ENCODE peak calls at places on chromosomes 7 and 10, in six cellular contexts. One of them, this sample, is unnamed.

GRCh38 chr7:64908358-64908757 is 5.3 kb downstream of the ZNF273 start:
- DNase-seq in ovary: no peak
- DNase-seq in skeletal muscle cell: no peak
- DNase-seq in neuronal stem cell: no peak
- DNase-seq in AG09309: no peak
- DNase-seq in stomach: no peak
- DNase-seq in this sample: no peak

GRCh38 chr10:4635394-4635793 is 190.6 kb upstream of the AKR1E2 start:
- DNase-seq in ovary: no peak
- DNase-seq in skeletal muscle cell: no peak
- DNase-seq in neuronal stem cell: no peak
- DNase-seq in AG09309: no peak
- DNase-seq in stomach: no peak
- DNase-seq in this sample: no peak

GRCh38 chr7:139915301-139915863 is 86.3 kb downstream of the TBXAS1 start:
- DNase-seq in ovary: no peak
- DNase-seq in skeletal muscle cell: peak; percentile 67
- DNase-seq in neuronal stem cell: no peak
- DNase-seq in AG09309: no peak
- DNase-seq in stomach: no peak
- DNase-seq in this sample: no peak

GRCh38 chr7:155276800-155277375 is 20.8 kb upstream of the INSIG1 start:
- DNase-seq in ovary: no peak
- DNase-seq in skeletal muscle cell: no peak
- DNase-seq in neuronal stem cell: no peak
- DNase-seq in AG09309: no peak
- DNase-seq in stomach: no peak
- DNase-seq in this sample: no peak

GRCh38 chr10:78069151-78069550 is 35.5 kb downstream of the RPS24 start:
- DNase-seq in ovary: no peak
- DNase-seq in skeletal muscle cell: no peak
- DNase-seq in neuronal stem cell: no peak
- DNase-seq in AG09309: no peak
- DNase-seq in stomach: no peak
- DNase-seq in this sample: no peak

GRCh38 chr7:127585044-127585953 is at the start of gene GCC1:
- DNase-seq in ovary: peak; percentile 98
- DNase-seq in skeletal muscle cell: peak; percentile 52
- DNase-seq in neuronal stem cell: peak; percentile 88
- DNase-seq in AG09309: peak; percentile 44
- DNase-seq in stomach: peak; percentile 95
- DNase-seq in this sample: peak; percentile 93

GRCh38 chr10:46002916-46003693 is 27.3 kb downstream of the NCOA4 start:
- DNase-seq in ovary: no peak
- DNase-seq in skeletal muscle cell: no peak
- DNase-seq in neuronal stem cell: no peak
- DNase-seq in AG09309: no peak
- DNase-seq in stomach: no peak
- DNase-seq in this sample: no peak

GRCh38 chr7:136605532-136606329 is 262.7 kb upstream of the CHRM2 start:
- DNase-seq in ovary: no peak
- DNase-seq in skeletal muscle cell: no peak
- DNase-seq in neuronal stem cell: no peak
- DNase-seq in AG09309: no peak
- DNase-seq in stomach: no peak
- DNase-seq in this sample: no peak

GRCh38 chr7:43791-44540 is 148.4 kb upstream of the FAM20C start:
- DNase-seq in ovary: peak; percentile 18
- DNase-seq in skeletal muscle cell: no peak
- DNase-seq in neuronal stem cell: no peak
- DNase-seq in AG09309: no peak
- DNase-seq in stomach: no peak
- DNase-seq in this sample: no peak

GRCh38 chr7:117110480-117111315 is 157.4 kb downstream of the ST7 start:
- DNase-seq in ovary: no peak
- DNase-seq in skeletal muscle cell: no peak
- DNase-seq in neuronal stem cell: no peak
- DNase-seq in AG09309: no peak
- DNase-seq in stomach: no peak
- DNase-seq in this sample: no peak

GRCh38 chr10:62306663-62307062 is 38.0 kb upstream of the RTKN2 start:
- DNase-seq in ovary: no peak
- DNase-seq in skeletal muscle cell: no peak
- DNase-seq in neuronal stem cell: no peak
- DNase-seq in AG09309: no peak
- DNase-seq in stomach: no peak
- DNase-seq in this sample: no peak

GRCh38 chr10:27794157-27794556 is 48.5 kb upstream of the MKX start:
- DNase-seq in ovary: no peak
- DNase-seq in skeletal muscle cell: no peak
- DNase-seq in neuronal stem cell: no peak
- DNase-seq in AG09309: no peak
- DNase-seq in stomach: no peak
- DNase-seq in this sample: no peak

GRCh38 chr10:31064334-31064733 is 32.7 kb upstream of the ZNF438 start:
- DNase-seq in ovary: no peak
- DNase-seq in skeletal muscle cell: peak; percentile 90
- DNase-seq in neuronal stem cell: no peak
- DNase-seq in AG09309: peak; percentile 45
- DNase-seq in stomach: no peak
- DNase-seq in this sample: no peak

GRCh38 chr10:123427386-123427785 is 238.8 kb upstream of the GPR26 start:
- DNase-seq in ovary: no peak
- DNase-seq in skeletal muscle cell: no peak
- DNase-seq in neuronal stem cell: no peak
- DNase-seq in AG09309: no peak
- DNase-seq in stomach: no peak
- DNase-seq in this sample: no peak

GRCh38 chr7:94170836-94171235 is 166.7 kb upstream of the BET1 start:
- DNase-seq in ovary: no peak
- DNase-seq in skeletal muscle cell: no peak
- DNase-seq in neuronal stem cell: no peak
- DNase-seq in AG09309: no peak
- DNase-seq in stomach: no peak
- DNase-seq in this sample: no peak

GRCh38 chr10:34587002-34587740 is 227.9 kb downstream of the PARD3 start:
- DNase-seq in ovary: no peak
- DNase-seq in skeletal muscle cell: no peak
- DNase-seq in neuronal stem cell: no peak
- DNase-seq in AG09309: no peak
- DNase-seq in stomach: no peak
- DNase-seq in this sample: no peak

GRCh38 chr10:102419561-102420442 is 834 bp upstream of the FBXL15 start:
- DNase-seq in ovary: peak; percentile 83
- DNase-seq in skeletal muscle cell: no peak
- DNase-seq in neuronal stem cell: peak; percentile 87
- DNase-seq in AG09309: no peak
- DNase-seq in stomach: peak; percentile 63
- DNase-seq in this sample: no peak

GRCh38 chr7:35526645-35527044 is 168.3 kb downstream of the HERPUD2 start:
- DNase-seq in ovary: no peak
- DNase-seq in skeletal muscle cell: no peak
- DNase-seq in neuronal stem cell: no peak
- DNase-seq in AG09309: no peak
- DNase-seq in stomach: no peak
- DNase-seq in this sample: no peak

GRCh38 chr7:29369909-29370488 is 175.4 kb downstream of the CHN2 start:
- DNase-seq in ovary: no peak
- DNase-seq in skeletal muscle cell: no peak
- DNase-seq in neuronal stem cell: no peak
- DNase-seq in AG09309: no peak
- DNase-seq in stomach: no peak
- DNase-seq in this sample: no peak

GRCh38 chr10:91879514-91880170 is 29.6 kb downstream of the FGFBP3 start:
- DNase-seq in ovary: no peak
- DNase-seq in skeletal muscle cell: no peak
- DNase-seq in neuronal stem cell: peak; percentile 69
- DNase-seq in AG09309: no peak
- DNase-seq in stomach: no peak
- DNase-seq in this sample: no peak

GRCh38 chr7:81162234-81162633 is 243.4 kb upstream of the SEMA3C start:
- DNase-seq in ovary: no peak
- DNase-seq in skeletal muscle cell: no peak
- DNase-seq in neuronal stem cell: no peak
- DNase-seq in AG09309: no peak
- DNase-seq in stomach: no peak
- DNase-seq in this sample: no peak

GRCh38 chr7:139960158-139960557 is 102.6 kb downstream of the PARP12 start:
- DNase-seq in ovary: no peak
- DNase-seq in skeletal muscle cell: no peak
- DNase-seq in neuronal stem cell: no peak
- DNase-seq in AG09309: no peak
- DNase-seq in stomach: no peak
- DNase-seq in this sample: no peak

GRCh38 chr10:4947039-4947634 is 16.1 kb upstream of the AKR1C1 start:
- DNase-seq in ovary: no peak
- DNase-seq in skeletal muscle cell: no peak
- DNase-seq in neuronal stem cell: no peak
- DNase-seq in AG09309: no peak
- DNase-seq in stomach: no peak
- DNase-seq in this sample: no peak

GRCh38 chr7:122913608-122914007 is 27.3 kb upstream of the CADPS2 start:
- DNase-seq in ovary: no peak
- DNase-seq in skeletal muscle cell: no peak
- DNase-seq in neuronal stem cell: no peak
- DNase-seq in AG09309: no peak
- DNase-seq in stomach: no peak
- DNase-seq in this sample: no peak
- H3K4me3 ChIP-seq in ovary: no peak overlapping the region
- H3K4me3 ChIP-seq in skeletal muscle cell: no peak overlapping the region
- H3K4me3 ChIP-seq in neuronal stem cell: no peak overlapping the region
- H3K4me3 ChIP-seq in AG09309: no peak overlapping the region
- H3K4me3 ChIP-seq in stomach: no peak overlapping the region
- H3K4me3 ChIP-seq in this sample: no peak overlapping the region

DNA sequence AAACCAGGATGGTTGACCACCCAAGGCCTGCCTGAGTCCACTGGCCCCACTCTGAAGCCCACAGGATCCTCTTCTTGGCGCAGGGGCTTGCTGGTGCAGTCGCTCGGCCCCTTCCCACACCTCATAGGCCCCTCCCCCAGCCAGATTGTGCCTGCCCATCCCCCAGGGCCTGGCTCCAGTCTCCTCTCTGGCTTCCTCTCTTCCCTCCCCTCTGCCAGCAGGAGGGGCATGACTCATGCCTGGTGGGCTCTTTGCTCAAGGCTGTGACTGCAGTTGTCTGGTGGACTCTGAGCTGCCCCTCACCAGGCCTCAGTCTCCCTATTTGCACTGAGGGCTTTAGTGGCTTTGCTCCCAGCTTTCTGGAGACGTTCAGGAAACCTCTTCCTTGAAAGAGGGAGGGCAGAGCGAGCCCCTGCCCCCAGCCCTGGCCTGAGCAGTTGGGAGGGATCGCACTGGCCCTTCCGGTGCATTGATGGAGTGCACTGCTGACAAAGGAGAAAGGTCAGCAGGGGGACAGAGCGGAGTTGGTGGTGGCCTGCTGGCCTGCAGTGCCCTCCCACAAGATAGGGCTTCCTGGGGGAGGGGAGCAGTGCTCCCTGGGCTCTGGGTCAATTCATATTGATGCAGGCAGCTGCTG is 60.7 kb downstream of the ZMIZ1 start:
- DNase-seq in ovary: peak; percentile 69
- DNase-seq in skeletal muscle cell: no peak
- DNase-seq in neuronal stem cell: peak; percentile 72
- DNase-seq in AG09309: no peak
- DNase-seq in stomach: no peak
- DNase-seq in this sample: no peak
- H3K4me3 ChIP-seq in ovary: no peak overlapping the region
- H3K4me3 ChIP-seq in skeletal muscle cell: no peak overlapping the region
- H3K4me3 ChIP-seq in neuronal stem cell: no peak overlapping the region
- H3K4me3 ChIP-seq in AG09309: no peak overlapping the region
- H3K4me3 ChIP-seq in stomach: no peak overlapping the region
- H3K4me3 ChIP-seq in this sample: no peak overlapping the region

DNA sequence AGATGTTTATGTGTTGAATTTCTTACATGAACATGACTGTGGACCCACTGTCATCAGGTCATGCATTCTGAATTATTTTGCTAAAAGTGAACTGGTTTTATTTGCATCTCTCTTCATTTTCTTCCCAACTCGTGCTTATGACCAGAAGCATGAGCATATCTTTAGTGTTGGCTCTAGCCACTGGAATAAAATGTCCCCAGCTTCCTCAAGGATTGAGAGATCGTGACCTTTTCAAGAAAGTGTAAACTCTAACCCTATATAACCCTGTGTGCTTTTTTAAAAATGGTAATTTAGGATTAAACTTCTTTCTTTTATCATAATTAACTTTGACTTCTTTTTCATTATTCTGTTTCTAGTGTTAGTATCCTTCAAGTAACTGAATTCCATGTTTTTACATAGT is 55.5 kb downstream of the VTI1A start:
- DNase-seq in ovary: no peak
- DNase-seq in skeletal muscle cell: no peak
- DNase-seq in neuronal stem cell: no peak
- DNase-seq in AG09309: no peak
- DNase-seq in stomach: no peak
- DNase-seq in this sample: no peak
- H3K4me3 ChIP-seq in ovary: no peak overlapping the region
- H3K4me3 ChIP-seq in skeletal muscle cell: no peak overlapping the region
- H3K4me3 ChIP-seq in neuronal stem cell: no peak overlapping the region
- H3K4me3 ChIP-seq in AG09309: no peak overlapping the region
- H3K4me3 ChIP-seq in stomach: no peak overlapping the region
- H3K4me3 ChIP-seq in this sample: no peak overlapping the region

GRCh38 chr7:1537631-1538412 is 7.3 kb downstream of the MAFK start:
- DNase-seq in ovary: peak; percentile 99
- DNase-seq in skeletal muscle cell: peak; percentile 79
- DNase-seq in neuronal stem cell: peak; percentile 82
- DNase-seq in AG09309: peak; percentile 84
- DNase-seq in stomach: peak; percentile 81
- DNase-seq in this sample: peak; percentile 96
- H3K4me3 ChIP-seq in ovary: peak overlapping the region; percentile 45
- H3K4me3 ChIP-seq in skeletal muscle cell: peak overlapping the region; percentile 38
- H3K4me3 ChIP-seq in neuronal stem cell: no peak overlapping the region
- H3K4me3 ChIP-seq in AG09309: peak overlapping the region; percentile 47
- H3K4me3 ChIP-seq in stomach: peak overlapping the region; percentile 56
- H3K4me3 ChIP-seq in this sample: peak overlapping the region; percentile 54

DNA sequence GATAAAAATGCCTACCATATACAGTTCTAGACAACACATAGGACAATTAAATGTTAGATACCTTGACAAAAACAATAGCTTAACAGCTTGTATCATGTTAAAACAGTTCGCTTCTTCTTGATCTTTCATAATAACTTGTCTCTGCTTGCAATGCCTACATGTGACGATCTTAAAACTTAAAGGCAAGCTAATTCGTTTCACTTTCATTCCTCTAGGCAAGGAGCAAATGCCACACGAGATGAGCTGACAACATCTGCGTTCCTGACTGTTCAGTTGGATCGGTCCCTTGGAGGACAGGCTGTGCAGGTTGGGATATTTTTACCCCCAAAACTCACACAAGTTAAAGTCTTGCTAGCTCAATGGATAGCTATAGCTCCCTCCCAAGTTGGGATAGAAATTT is 51.6 kb upstream of the ARL4A start:
- DNase-seq in ovary: no peak
- DNase-seq in skeletal muscle cell: no peak
- DNase-seq in neuronal stem cell: no peak
- DNase-seq in AG09309: no peak
- DNase-seq in stomach: no peak
- DNase-seq in this sample: no peak
- H3K4me3 ChIP-seq in ovary: no peak overlapping the region
- H3K4me3 ChIP-seq in skeletal muscle cell: no peak overlapping the region
- H3K4me3 ChIP-seq in neuronal stem cell: no peak overlapping the region
- H3K4me3 ChIP-seq in AG09309: no peak overlapping the region
- H3K4me3 ChIP-seq in stomach: peak overlapping the region; percentile 24
- H3K4me3 ChIP-seq in this sample: no peak overlapping the region

This sample was measured in adrenal gland.